ENCODE peak calls at places on chromosome 7, in four cellular contexts. P is brain microvascular endothelial cell, S is tibial nerve, D is thoracic aorta. M is an unnamed sample.

GRCh38 chr7:76220185-76221057 is 18.7 kb downstream of the SRRM3 start:
- DNase-seq in S (no peak), D (no peak), P (peak; percentile 18), M (no peak)

GRCh38 chr7:16268821-16269768 is 152.2 kb downstream of the CRPPA start:
- DNase-seq in D (no peak), S (no peak), P (peak; percentile 94), M (no peak)

GRCh38 chr7:83931968-83932367 is 262.6 kb downstream of the SEMA3A start:
- DNase-seq in P (no peak), D (no peak), S (no peak), M (no peak)

GRCh38 chr7:99143853-99144672 is at the start of gene SMURF1:
- DNase-seq in D (peak; percentile 21), P (no peak), S (peak; percentile 35), M (peak; percentile 57)

GRCh38 chr7:111558948-111559347 is 3.3 kb downstream of the IMMP2L start:
- DNase-seq in S (no peak), P (no peak), D (no peak), M (no peak)

GRCh38 chr7:155589001-155589980 is 42.9 kb upstream of the CNPY1 start:
- DNase-seq in D (no peak), P (no peak), S (no peak), M (no peak)

GRCh38 chr7:158695726-158696452 is 8.7 kb downstream of the NCAPG2 start:
- DNase-seq in S (peak; percentile 30), D (no peak), P (peak; percentile 83), M (peak; percentile 58)

GRCh38 chr7:116500071-116500853 is 724 bp downstream of the CAV2 start:
- DNase-seq in D (no peak), P (no peak), S (no peak), M (peak; percentile 52)

GRCh38 chr7:1188720-1189294 is 28.8 kb upstream of the ZFAND2A start:
- DNase-seq in S (no peak), P (no peak), D (no peak), M (no peak)

GRCh38 chr7:22675917-22676343 is 51.1 kb upstream of the IL6 start:
- DNase-seq in S (no peak), P (peak; percentile 67), D (no peak), M (no peak)

GRCh38 chr7:32586291-32587221 is 91.3 kb downstream of the AVL9 start:
- DNase-seq in S (no peak), P (peak; percentile 96), D (no peak), M (no peak)

GRCh38 chr7:32941996-32942782 is 15.1 kb upstream of the FKBP9 start:
- DNase-seq in D (peak; percentile 40), P (peak; percentile 14), S (peak; percentile 33), M (peak; percentile 54)

DNA sequence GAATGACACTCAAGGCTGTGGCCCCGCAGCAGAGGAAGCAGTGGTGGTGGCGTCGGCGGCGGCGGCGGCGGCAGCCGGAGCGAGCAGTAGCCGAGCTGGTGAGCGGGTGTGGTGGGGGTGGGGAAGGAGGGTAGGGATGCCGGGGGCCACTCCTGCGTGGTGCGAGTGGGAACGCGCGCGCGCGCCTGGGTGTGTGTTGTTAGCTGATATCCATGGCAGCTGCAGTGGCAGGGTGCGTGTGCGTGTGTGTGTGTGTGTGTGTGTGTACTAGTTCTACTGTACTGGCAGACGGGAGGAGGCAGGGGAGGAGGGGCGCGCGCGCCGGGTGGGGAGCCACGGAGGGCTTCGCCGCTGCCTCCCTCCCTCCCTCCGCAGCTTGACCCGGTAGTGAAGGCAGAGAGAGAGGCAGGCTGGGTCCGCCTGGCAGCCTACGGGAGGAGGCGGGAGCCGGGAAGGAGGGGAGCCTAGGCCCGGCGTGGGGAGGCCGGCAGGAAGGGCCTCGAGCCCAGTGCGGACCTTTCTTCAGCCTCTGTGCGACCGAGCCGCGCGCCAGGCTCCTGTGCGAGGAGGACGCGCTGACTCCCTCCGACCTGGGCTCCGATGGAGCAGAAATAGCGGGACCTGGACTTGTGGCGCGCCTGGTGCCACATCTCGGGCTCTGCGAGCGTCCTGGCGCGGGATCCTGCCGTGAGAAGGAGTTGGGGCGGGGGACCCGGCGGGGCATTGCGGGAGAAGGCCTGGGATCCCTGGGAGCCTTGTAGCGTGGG is at the start of gene MAGI2:
- DNase-seq in P (peak; percentile 84), S (peak; percentile 77), D (peak; percentile 72), M (peak; percentile 59)
- TF ChIP-seq CTCF in P (no peak), S (no peak), D (no peak), M (no peak)

DNA sequence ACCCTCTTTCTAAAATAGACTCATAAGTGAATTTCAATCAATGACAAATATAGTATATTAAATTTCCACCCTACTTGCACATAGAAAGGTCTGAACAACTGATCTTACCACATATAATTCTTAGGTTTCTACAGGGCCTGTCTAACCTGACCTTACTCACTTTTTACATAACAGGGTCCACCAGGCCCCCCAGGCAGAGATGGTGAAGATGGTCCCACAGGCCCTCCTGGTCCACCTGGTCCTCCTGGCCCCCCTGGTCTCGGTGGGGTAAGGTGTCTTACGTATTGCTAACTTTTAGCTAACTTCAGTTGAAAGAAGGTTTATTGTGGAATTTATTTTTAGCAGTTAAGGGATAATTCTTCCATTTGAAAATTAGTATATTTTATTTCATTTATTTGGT is 5.3 kb downstream of the COL1A2 start:
- DNase-seq in S (no peak), D (no peak), P (no peak), M (no peak)
- H3K4me3 ChIP-seq in S (no peak overlapping the region), D (peak overlapping the region; percentile 74), P (peak overlapping the region; percentile 94), M (no peak overlapping the region)

DNA sequence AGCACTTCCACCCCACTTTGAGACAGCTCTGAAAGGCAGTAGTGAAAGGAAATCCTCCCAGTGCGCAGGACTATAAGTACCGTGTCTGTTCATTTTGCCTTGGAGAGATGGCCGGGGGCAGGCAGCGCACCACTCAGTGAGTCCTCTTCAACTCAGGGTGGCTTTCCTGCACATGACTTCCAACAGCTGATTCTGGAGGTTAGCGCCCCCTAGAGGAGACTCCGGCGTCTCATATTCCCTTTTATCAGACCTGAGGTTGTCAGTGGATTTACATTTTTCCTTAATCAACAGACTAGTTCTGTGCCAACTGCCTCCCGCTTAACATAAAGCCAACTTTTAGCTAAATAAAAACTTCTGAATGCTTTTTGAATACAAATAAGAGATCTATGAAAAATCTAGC is 101.0 kb downstream of the HERPUD2 start:
- DNase-seq in S (no peak), D (no peak), P (no peak), M (no peak)
- H3K27ac ChIP-seq in S (no peak overlapping the region), D (no peak overlapping the region), P (no peak overlapping the region), M (no peak overlapping the region)

DNA sequence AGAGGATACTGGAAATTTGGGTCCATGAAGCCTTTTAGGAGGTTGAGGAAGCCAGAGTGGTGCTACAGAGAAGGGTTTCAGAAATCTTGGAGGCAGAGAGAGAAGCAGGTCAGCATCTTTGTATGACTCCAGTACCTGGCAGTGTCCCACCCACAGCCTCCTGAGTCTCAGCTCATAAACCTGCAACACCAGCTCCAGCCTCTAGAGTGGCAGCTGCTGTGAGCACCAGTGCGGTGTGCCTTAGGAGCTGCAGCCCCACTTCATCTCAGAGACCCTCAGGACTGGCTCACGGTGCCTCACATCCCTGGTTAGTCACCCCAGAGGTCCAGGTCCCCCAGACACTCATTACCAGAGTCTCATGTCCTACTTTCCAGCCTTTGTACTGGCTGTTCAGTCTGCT is 84.8 kb upstream of the PRKAR2B start:
- DNase-seq in S (no peak), D (no peak), P (no peak), M (no peak)
- TF ChIP-seq CTCF in S (no peak), D (no peak), P (peak; percentile 49), M (no peak)

GRCh38 chr7:97025130-97025499 is 484 bp upstream of the DLX5 start:
- DNase-seq in D (no peak), P (no peak), S (no peak), M (no peak)

GRCh38 chr7:97024209-97025129 is at the start of gene DLX5:
- DNase-seq in P (no peak), S (no peak), D (no peak), M (no peak)

GRCh38 chr7:97025983-97026704 is 1.5 kb upstream of the DLX5 start:
- DNase-seq in P (no peak), D (no peak), S (no peak), M (no peak)

GRCh38 chr7:97027427-97028234 is 3.0 kb upstream of the DLX5 start:
- DNase-seq in D (no peak), S (peak; percentile 63), P (peak; percentile 76), M (peak; percentile 63)

DNA sequence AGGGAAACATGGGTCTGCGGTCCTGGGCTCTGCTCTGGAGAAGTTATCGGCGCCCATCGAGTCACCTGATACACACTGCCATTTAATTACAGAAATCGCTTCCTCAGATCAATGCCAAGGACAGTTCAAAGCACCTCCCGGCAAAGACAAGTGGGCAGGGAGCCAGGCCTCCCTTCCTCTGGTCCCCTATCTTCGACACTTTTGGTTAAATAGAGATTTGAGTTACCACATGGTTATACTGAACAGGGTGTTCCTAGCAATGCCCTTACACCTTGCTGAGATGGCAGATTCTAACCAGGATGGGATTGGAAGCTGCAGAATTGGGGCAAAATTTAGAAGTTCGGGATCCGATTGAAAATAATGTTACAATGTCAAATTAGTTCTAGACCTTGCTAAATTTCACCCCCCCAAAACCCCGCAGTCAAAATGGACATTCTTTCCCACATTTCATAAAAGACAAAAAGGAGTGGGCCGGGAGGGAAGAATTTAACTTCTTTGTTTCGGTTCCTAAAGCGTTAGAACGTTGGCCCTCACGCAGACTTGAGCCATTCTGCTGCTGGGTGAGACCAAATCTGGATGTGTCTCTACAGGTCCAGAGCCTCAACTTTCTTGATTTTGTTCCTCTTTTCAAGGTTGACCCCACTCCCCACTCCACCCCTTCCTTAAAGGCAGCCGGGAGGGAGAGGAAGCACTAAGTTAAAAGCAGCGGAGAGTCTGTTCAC is 2.2 kb upstream of the DLX5 start:
- DNase-seq in D (no peak), S (no peak), P (no peak), M (no peak)
- H3K4me3 ChIP-seq in D (peak overlapping the region; percentile 64), S (peak overlapping the region; percentile 39), P (peak overlapping the region; percentile 42), M (peak overlapping the region; percentile 64)

DNA sequence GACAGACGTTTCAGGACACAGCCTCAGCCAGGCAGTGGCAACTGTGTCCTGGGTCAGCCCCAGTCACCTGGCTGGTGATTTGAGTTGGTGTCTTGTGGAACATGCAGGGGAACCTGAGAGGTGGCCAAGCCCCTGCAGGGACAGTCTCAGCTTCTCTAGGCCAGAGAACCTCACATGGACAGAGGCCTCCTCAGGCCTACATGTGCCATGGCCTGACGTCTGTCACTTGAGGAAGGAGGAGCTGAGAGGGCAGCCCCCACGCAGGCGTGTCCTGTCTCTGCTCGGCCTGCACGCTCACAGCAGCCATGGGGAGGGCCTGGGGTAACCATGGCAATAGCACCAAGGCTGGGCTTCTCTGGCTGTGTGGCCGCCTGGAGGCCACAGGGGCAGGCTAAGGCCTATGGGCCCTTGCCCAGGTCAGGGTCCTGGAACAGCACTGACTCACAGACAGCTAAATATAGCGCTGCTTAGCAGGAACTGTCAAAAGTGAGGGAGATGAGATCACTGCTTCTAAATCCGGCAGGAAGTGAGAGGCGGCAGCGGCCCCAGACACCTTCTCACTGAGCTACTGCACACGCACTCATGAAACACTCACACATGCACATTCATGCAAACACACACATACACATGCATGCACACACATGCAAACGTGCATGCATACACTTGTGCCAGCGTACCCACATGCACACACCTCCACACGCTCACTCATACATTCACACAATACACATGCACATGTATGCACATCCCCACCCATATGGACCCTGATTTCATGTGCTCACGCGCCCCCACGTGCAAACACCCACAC is 57.0 kb downstream of the YKT6 start:
- DNase-seq in S (peak; percentile 23), P (peak; percentile 85), D (peak; percentile 77), M (no peak)
- H3K27ac ChIP-seq in S (peak overlapping the region; percentile 84), P (no peak overlapping the region), D (peak overlapping the region; percentile 96), M (no peak overlapping the region)

M was measured in breast epithelium.